ENCODE peak calls at places on chromosomes 11 and 22, in six cellular contexts. Z, Y, P, Q, C and O are unnamed samples. For H3K36me3, the result is how much of the 10 kb centered on the place peaks cover.

GRCh38 chr11:102426570-102426969 is 26.0 kb downstream of the TMEM123 start:
- DNase-seq in Z (no peak), Y (no peak), P (no peak), Q (no peak), C (no peak), O (no peak)

GRCh38 chr11:132137981-132138313 is 767.5 kb downstream of the NTM start:
- DNase-seq in Z (no peak), Y (no peak), P (no peak), Q (no peak), C (no peak), O (peak)

GRCh38 chr22:40348025-40348658 is 1.8 kb downstream of the ADSL start:
- DNase-seq in Z (peak), Y (no peak), P (peak), Q (peak), C (peak), O (peak)

GRCh38 chr22:38218661-38219331 is 17.0 kb downstream of the MAFF start:
- DNase-seq in Z (peak), Y (peak), P (peak), Q (peak), C (peak), O (peak)

GRCh38 chr11:73077454-73077853 is 64.7 kb downstream of the FCHSD2 start:
- DNase-seq in Z (no peak), Y (no peak), P (no peak), Q (no peak), C (no peak), O (no peak)

GRCh38 chr11:1308745-1309497 is 511 bp downstream of the TOLLIP start:
- DNase-seq in Z (no peak), Y (no peak), P (peak), Q (no peak), C (no peak), O (peak)

GRCh38 chr11:101127699-101128570 is 1.7 kb downstream of the PGR start:
- DNase-seq in Z (peak), Y (peak), P (peak), Q (no peak), C (no peak), O (peak)

GRCh38 chr11:130212431-130212961 is 52.9 kb downstream of the ST14 start:
- DNase-seq in Z (no peak), Y (peak), P (no peak), Q (no peak), C (no peak), O (no peak)

GRCh38 chr11:87036756-87037449 is 831 bp upstream of the TMEM135 start:
- DNase-seq in Z (no peak), Y (no peak), P (no peak), Q (no peak), C (no peak), O (no peak)

GRCh38 chr11:105612766-105613165 is 2.9 kb downstream of the GRIA4 start:
- DNase-seq in Z (no peak), Y (no peak), P (no peak), Q (no peak), C (no peak), O (no peak)

GRCh38 chr11:105610796-105611361 is 1.0 kb downstream of the GRIA4 start:
- DNase-seq in Z (no peak), Y (no peak), P (no peak), Q (no peak), C (no peak), O (no peak)

GRCh38 chr11:105609832-105610781 is at the start of gene GRIA4:
- DNase-seq in Z (peak), Y (no peak), P (peak), Q (peak), C (no peak), O (peak)

GRCh38 chr11:105611837-105612480 is 2.1 kb downstream of the GRIA4 start:
- DNase-seq in Z (no peak), Y (no peak), P (no peak), Q (no peak), C (no peak), O (no peak)

GRCh38 chr11:105611414-105611813 is 1.5 kb downstream of the GRIA4 start:
- DNase-seq in Z (no peak), Y (no peak), P (no peak), Q (no peak), C (no peak), O (no peak)
- H3K4me3 ChIP-seq in Z (peak), Y (no peak), P (no peak), Q (no peak), C (no peak), O (no peak)

GRCh38 chr11:108167624-108168023 is 46.3 kb downstream of the ACAT1 start:
- DNase-seq in Z (no peak), Y (no peak), P (no peak), Q (no peak), C (no peak), O (no peak)
- H3K36me3 ChIP-seq in Z (under half), Y (under half), P (under half), Q (under half), C (under half), O (half or more)

GRCh38 chr11:69304258-69304657 is 10.3 kb downstream of the MYEOV start:
- DNase-seq in Z (no peak), Y (no peak), P (no peak), Q (no peak), C (no peak), O (no peak)
- H3K4me3 ChIP-seq in Z (no peak), Y (no peak), P (no peak), Q (no peak), C (no peak), O (no peak)

GRCh38 chr22:42869463-42869862 is 12.4 kb upstream of the ARFGAP3 start:
- DNase-seq in Z (no peak), Y (no peak), P (no peak), Q (no peak), C (no peak), O (no peak)
- H3K36me3 ChIP-seq in Z (under half), Y (under half), P (under half), Q (under half), C (under half), O (under half)

DNA sequence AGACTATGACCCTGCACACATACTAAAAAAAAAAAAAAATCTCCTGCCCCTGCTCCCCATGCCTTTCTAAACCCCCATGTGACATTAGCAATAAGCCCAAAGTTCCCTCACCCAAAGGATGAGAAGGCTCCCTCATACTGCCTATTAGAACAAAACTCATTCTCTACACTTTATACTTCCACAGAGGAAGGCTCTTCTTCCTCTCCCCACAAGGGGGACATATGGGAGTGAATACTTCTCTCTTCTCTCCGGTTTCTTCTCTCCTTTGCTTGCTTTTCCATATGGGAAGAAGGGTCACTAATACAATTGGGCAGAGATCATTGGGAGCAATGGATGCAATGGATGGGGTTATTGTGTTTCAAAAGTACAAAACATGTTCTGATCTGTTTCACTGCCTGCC is 3.3 kb downstream of the OR52L1 start:
- DNase-seq in Z (no peak), Y (no peak), P (no peak), Q (no peak), C (no peak), O (no peak)
- H3K4me3 ChIP-seq in Z (no peak), Y (no peak), P (no peak), Q (no peak), C (no peak), O (no peak)

GRCh38 chr22:30946354-30946753 is 22.2 kb downstream of the MORC2 start:
- DNase-seq in Z (no peak), Y (no peak), P (no peak), Q (no peak), C (no peak), O (no peak)

GRCh38 chr22:30943368-30943767 is 25.2 kb downstream of the MORC2 start:
- DNase-seq in Z (no peak), Y (no peak), P (no peak), Q (no peak), C (no peak), O (no peak)

GRCh38 chr22:30947163-30947820 is 21.3 kb downstream of the MORC2 start:
- DNase-seq in Z (no peak), Y (no peak), P (no peak), Q (no peak), C (peak), O (no peak)

GRCh38 chr22:30945653-30946052 is 22.9 kb downstream of the MORC2 start:
- DNase-seq in Z (no peak), Y (no peak), P (no peak), Q (no peak), C (peak), O (no peak)

GRCh38 chr22:30944986-30945385 is 23.6 kb downstream of the MORC2 start:
- DNase-seq in Z (no peak), Y (no peak), P (no peak), Q (no peak), C (no peak), O (no peak)
- H3K36me3 ChIP-seq in Z (under half), Y (half or more), P (under half), Q (half or more), C (under half), O (half or more)

GRCh38 chr11:35138949-35139881 is at the start of gene CD44:
- DNase-seq in Z (peak), Y (peak), P (peak), Q (peak), C (peak), O (peak)

GRCh38 chr11:35141538-35141937 is 2.6 kb downstream of the CD44 start:
- DNase-seq in Z (peak), Y (peak), P (no peak), Q (no peak), C (no peak), O (peak)

GRCh38 chr11:35142481-35143207 is 3.7 kb downstream of the CD44 start:
- DNase-seq in Z (no peak), Y (no peak), P (no peak), Q (peak), C (peak), O (peak)

GRCh38 chr11:35139883-35140282 is 912 bp downstream of the CD44 start:
- DNase-seq in Z (no peak), Y (no peak), P (no peak), Q (no peak), C (no peak), O (peak)

DNA sequence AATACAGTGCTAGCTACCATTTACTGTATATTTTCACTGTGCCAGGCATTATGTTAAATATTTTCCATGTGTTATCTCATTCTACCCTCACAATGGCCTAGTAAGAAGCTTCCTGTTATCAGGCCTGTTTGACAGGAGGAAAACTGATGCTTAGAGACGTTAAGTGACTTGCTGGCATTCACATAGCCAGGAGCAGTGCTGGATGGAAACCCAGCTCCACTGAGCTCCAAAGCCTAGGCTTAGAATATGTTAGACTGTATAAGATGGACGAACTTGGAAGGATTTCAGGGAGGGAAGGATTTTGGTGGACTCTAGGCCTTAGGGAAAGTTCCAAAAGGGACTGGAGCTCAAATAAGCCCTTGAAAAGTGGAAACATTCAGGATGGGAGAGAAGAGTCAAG is 2.1 kb downstream of the CD44 start:
- DNase-seq in Z (no peak), Y (no peak), P (no peak), Q (no peak), C (no peak), O (no peak)
- H3K4me3 ChIP-seq in Z (peak), Y (peak), P (peak), Q (peak), C (peak), O (peak)